ENCODE peak calls at places on chromosome 9, in six cellular contexts. C is HepG2, H is A549, S is SK-N-SH, V is H1, P is K562. L is an unnamed sample.

GRCh38 chr9:37919956-37920335 is 16.0 kb upstream of the SLC25A51 start:
- DNase-seq in V (no peak), P (no peak), H (no peak), C (no peak), S (no peak), L (no peak)

GRCh38 chr9:25678846-25679360 is 659 bp upstream of the TUSC1 start:
- DNase-seq in P (no peak), C (no peak), S (no peak), H (no peak), V (no peak), L (no peak)

GRCh38 chr9:120891255-120891954 is 14.4 kb upstream of the PHF19 start:
- DNase-seq in C (no peak), P (peak), H (no peak), S (no peak), V (no peak), L (no peak)

GRCh38 chr9:68804911-68805889 is 100.2 kb downstream of the PIP5K1B start:
- DNase-seq in S (no peak), V (no peak), C (no peak), H (no peak), P (peak), L (no peak)

GRCh38 chr9:83536332-83536731 is 1.9 kb downstream of the FRMD3 start:
- DNase-seq in H (no peak), S (no peak), P (no peak), V (no peak), C (no peak), L (no peak)

GRCh38 chr9:81787747-81788632 is 98.6 kb upstream of the TLE1 start:
- DNase-seq in V (no peak), H (peak), S (no peak), P (no peak), C (peak), L (no peak)

GRCh38 chr9:74960548-74960947 is 7.8 kb upstream of the C9orf40 start:
- DNase-seq in H (peak), C (peak), S (no peak), P (no peak), V (no peak), L (no peak)

GRCh38 chr9:124140941-124141568 is 116.7 kb upstream of the NEK6 start:
- DNase-seq in P (peak), S (no peak), H (no peak), C (no peak), V (peak), L (no peak)

GRCh38 chr9:123473226-123473625 is 117.2 kb downstream of the CRB2 start:
- DNase-seq in C (no peak), P (no peak), S (peak), H (no peak), V (no peak), L (no peak)

GRCh38 chr9:99137225-99137624 is 32.3 kb downstream of the TGFBR1 start:
- DNase-seq in V (no peak), H (no peak), P (peak), C (no peak), S (no peak), L (no peak)

GRCh38 chr9:78026947-78027346 is 4.7 kb downstream of the GNAQ start:
- DNase-seq in S (no peak), P (no peak), C (no peak), V (no peak), H (no peak), L (no peak)

GRCh38 chr9:131621551-131622321 is 76.4 kb downstream of the PRRT1B start:
- DNase-seq in H (no peak), C (no peak), P (no peak), S (no peak), V (no peak), L (peak)

GRCh38 chr9:7777776-7778175 is 21.8 kb downstream of the DMAC1 start:
- DNase-seq in P (no peak), C (no peak), V (no peak), H (no peak), S (no peak), L (no peak)

GRCh38 chr9:69297300-69297980 is 27.6 kb upstream of the ENTREP1 start:
- DNase-seq in P (no peak), C (no peak), S (no peak), V (no peak), H (no peak), L (no peak)

GRCh38 chr9:121286973-121287721 is 19.2 kb downstream of the GSN start:
- DNase-seq in C (peak), H (peak), V (peak), S (no peak), P (peak), L (no peak)

GRCh38 chr9:135068776-135069415 is 18.6 kb upstream of the OLFM1 start:
- DNase-seq in V (no peak), S (no peak), P (no peak), C (no peak), H (no peak), L (no peak)

GRCh38 chr9:3401556-3401955 is 124.2 kb downstream of the RFX3 start:
- DNase-seq in V (no peak), C (no peak), S (no peak), P (no peak), H (no peak), L (no peak)

GRCh38 chr9:121445986-121446385 is 53.7 kb downstream of the GGTA1 start:
- DNase-seq in V (no peak), P (no peak), C (no peak), S (no peak), H (peak), L (no peak)

GRCh38 chr9:133707065-133707760 is 30.9 kb downstream of the SARDH start:
- DNase-seq in H (no peak), S (no peak), P (no peak), C (no peak), V (no peak), L (no peak)
- TF ChIP-seq CHD2 in H (no peak), S (no peak), P (no peak), C (no peak), V (no peak), L (no peak)

GRCh38 chr9:137349471-137350033 is 47.5 kb upstream of the NRARP start:
- DNase-seq in V (no peak), C (no peak), H (no peak), S (peak), P (no peak), L (no peak)
- TF ChIP-seq CHD2 in V (no peak), C (no peak), H (no peak), S (no peak), P (no peak), L (no peak)

GRCh38 chr9:93224591-93224990 is 40.7 kb downstream of the WNK2 start:
- DNase-seq in P (no peak), C (peak), V (no peak), S (no peak), H (no peak), L (no peak)

GRCh38 chr9:93220627-93221425 is 36.9 kb downstream of the WNK2 start:
- DNase-seq in V (no peak), C (no peak), P (no peak), H (no peak), S (no peak), L (no peak)

GRCh38 chr9:93225417-93225816 is 41.5 kb downstream of the WNK2 start:
- DNase-seq in S (no peak), H (no peak), C (no peak), P (no peak), V (no peak), L (no peak)

GRCh38 chr9:93225892-93226291 is 42.0 kb downstream of the WNK2 start:
- DNase-seq in S (no peak), V (no peak), C (no peak), P (no peak), H (no peak), L (no peak)

DNA sequence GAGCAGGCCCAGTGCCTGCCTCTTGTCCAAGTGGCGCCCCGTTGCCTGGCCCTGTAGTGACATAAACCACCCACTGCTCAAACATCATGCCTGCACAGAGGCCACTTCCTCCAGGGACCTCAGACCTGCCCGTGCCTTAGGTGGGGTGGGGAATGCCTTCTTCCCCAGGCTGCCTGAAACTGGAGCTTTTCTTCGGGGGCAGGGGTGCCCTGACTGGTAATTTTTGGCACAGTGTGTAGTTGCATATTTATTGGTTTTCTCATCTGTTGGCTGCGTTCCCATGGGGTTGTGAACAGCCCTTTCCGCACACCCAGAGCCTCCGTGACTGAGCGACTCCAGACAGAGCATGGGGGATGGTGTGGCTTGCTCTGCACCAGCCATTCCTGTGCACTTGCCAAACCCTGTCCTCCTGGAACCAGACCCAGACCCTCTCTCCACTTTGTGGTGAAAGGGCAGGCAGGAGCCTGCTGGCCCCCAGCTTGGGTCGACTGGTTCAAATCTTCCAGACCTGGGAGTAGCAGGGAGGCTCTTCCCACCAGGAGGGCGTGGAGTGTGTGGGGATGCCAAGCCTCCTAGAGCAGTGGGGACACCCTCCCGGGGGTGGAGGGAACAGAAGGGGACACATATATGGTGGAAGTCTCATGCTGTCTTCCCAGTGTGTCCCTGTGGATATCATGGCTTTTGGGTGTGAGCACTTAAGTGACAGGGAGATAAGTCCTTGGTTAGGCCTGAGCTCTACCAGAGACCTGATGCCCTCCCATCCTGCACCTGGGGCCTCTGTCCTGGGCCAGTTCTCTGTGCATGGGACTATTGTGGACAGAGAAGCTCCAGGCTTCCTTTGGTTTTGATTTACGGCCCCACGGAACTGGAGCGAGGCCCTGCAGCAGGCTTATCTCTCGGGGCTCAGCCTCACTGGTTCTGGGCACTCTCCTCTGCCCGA is 39.6 kb downstream of the WNK2 start:
- DNase-seq in S (peak), V (no peak), C (no peak), P (no peak), H (peak), L (no peak)
- TF ChIP-seq CHD2 in S (peak), V (no peak), C (no peak), P (no peak), H (no peak), L (no peak)

GRCh38 chr9:98021306-98022040 is 35.1 kb upstream of the NANS start:
- DNase-seq in S (peak), P (no peak), C (no peak), H (no peak), V (no peak), L (no peak)
- TF ChIP-seq CHD2 in S (no peak), P (no peak), C (no peak), H (no peak), V (no peak), L (no peak)

DNA sequence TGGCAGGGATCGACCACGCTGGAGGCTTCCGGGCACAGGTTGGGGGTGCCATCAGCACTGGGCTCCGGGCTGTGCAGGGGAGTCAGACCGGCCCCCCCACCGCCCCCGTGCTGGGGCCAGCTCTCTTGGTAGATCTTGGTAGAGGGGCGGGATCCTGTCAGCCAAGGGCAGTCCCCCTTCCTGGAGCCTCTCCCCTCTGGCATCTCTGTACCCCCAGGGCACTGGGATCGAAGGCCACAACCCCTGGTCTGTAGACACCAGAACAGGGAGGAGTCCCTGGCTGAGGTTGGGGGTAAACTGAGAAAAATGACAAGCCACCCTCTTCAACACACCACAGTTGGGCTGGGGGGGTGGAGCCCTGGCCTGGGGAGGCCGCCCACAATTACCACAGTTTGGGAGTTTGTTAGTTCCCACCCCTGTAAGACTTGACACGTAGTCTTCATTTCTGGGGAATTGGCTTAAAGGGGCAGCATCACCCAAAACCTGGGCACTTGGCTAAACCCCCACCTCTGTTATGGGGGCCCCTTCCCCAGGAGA is 885 bp downstream of the CERCAM start:
- DNase-seq in S (no peak), H (no peak), V (peak), C (no peak), P (peak), L (no peak)
- TF ChIP-seq CHD2 in S (no peak), H (no peak), V (no peak), C (no peak), P (no peak), L (no peak)

GRCh38 chr9:72424131-72424530 is 59.1 kb upstream of the ZFAND5 start:
- DNase-seq in H (no peak), C (no peak), V (no peak), P (no peak), S (no peak), L (no peak)

GRCh38 chr9:72427801-72428200 is 62.8 kb upstream of the ZFAND5 start:
- DNase-seq in C (no peak), P (no peak), H (no peak), S (no peak), V (no peak), L (no peak)

DNA sequence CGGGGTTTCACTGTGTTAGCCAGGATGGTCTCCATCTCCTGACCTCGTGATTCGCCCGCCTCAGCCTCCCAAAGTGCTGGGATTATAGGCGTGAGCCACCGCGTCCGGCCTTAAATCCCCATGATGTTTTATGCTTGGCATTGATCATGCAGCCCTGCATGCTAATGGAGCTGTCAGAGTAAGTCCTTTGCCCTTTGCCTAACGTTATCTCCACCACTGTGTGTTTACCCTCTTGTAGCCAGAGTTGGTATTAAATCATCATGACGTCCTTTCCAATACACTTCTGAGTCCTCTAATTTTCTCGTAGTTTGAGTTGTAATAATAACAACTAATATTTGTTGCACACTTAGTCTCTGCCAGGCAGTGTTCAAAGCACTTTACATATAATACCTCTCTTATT is 57.2 kb upstream of the ZFAND5 start:
- DNase-seq in C (no peak), V (no peak), P (no peak), H (no peak), S (no peak), L (no peak)
- TF ChIP-seq CHD2 in C (no peak), V (no peak), P (no peak), H (no peak), S (no peak), L (no peak)

L was measured in GM12878.